ENCODE peak calls at places on chromosome 14, in seven cellular contexts. K is PC-9, S is stomach, Q is heart left ventricle, J is tibial nerve, F is left ventricle myocardium inferior, U is lower lobe of right lung. C is an unnamed sample.
A peak's percentile ranks its signal among the peaks of the same experiment; 100 is the strongest.

GRCh38 chr14:87935895-87936294 is 57.1 kb downstream of the GALC start:
- DNase-seq in K (no peak), S (no peak), Q (no peak), J (no peak), F (no peak), U (no peak), C (no peak)

GRCh38 chr14:93092606-93093556 is 22.8 kb downstream of the ITPK1 start:
- DNase-seq in K (no peak), S (no peak), Q (no peak), J (no peak), F (no peak), U (no peak), C (no peak)

GRCh38 chr14:105223770-105224544 is 24.4 kb upstream of the BTBD6 start:
- DNase-seq in K (no peak), S (no peak), Q (no peak), J (no peak), F (no peak), U (no peak), C (no peak)

GRCh38 chr14:94584591-94585280 is 3.5 kb downstream of the SERPINA5 start:
- DNase-seq in K (no peak), S (no peak), Q (no peak), J (no peak), F (no peak), U (no peak), C (no peak)

GRCh38 chr14:72663076-72663487 is 230.8 kb downstream of the DPF3 start:
- DNase-seq in K (no peak), S (no peak), Q (no peak), J (no peak), F (no peak), U (no peak), C (no peak)

GRCh38 chr14:22836301-22837058 is at the start of gene MMP14:
- DNase-seq in K (no peak), S (peak; percentile 69), Q (peak; percentile 77), J (peak; percentile 80), F (peak; percentile 73), U (peak; percentile 59), C (no peak)

GRCh38 chr14:49446801-49447200 is 139.4 kb downstream of the RPS29 start:
- DNase-seq in K (no peak), S (no peak), Q (no peak), J (no peak), F (no peak), U (no peak), C (no peak)

GRCh38 chr14:89855961-89856360 is 98.6 kb downstream of the EFCAB11 start:
- DNase-seq in K (no peak), S (no peak), Q (no peak), J (no peak), F (no peak), U (no peak), C (no peak)

GRCh38 chr14:84707830-84708229 is 822.1 kb upstream of the FLRT2 start:
- DNase-seq in K (no peak), S (no peak), Q (no peak), J (no peak), F (no peak), U (no peak), C (no peak)

GRCh38 chr14:77892381-77892871 is 92.5 kb downstream of the ADCK1 start:
- DNase-seq in K (no peak), S (peak; percentile 31), Q (peak; percentile 23), J (no peak), F (peak; percentile 26), U (no peak), C (no peak)

GRCh38 chr14:61498811-61499210 is 177.4 kb downstream of the PRKCH start:
- DNase-seq in K (no peak), S (no peak), Q (no peak), J (no peak), F (no peak), U (no peak), C (no peak)

GRCh38 chr14:61625171-61625570 is 70.1 kb upstream of the HIF1A start:
- DNase-seq in K (no peak), S (no peak), Q (no peak), J (no peak), F (no peak), U (no peak), C (no peak)

GRCh38 chr14:87059060-87059827 is 933.7 kb downstream of the GALC start:
- DNase-seq in K (no peak), S (no peak), Q (no peak), J (no peak), F (no peak), U (no peak), C (no peak)

GRCh38 chr14:50116221-50116956 is at the start of gene VCPKMT:
- DNase-seq in K (peak; percentile 93), S (peak; percentile 97), Q (peak; percentile 94), J (peak; percentile 89), F (peak; percentile 96), U (peak; percentile 97), C (peak; percentile 97)

GRCh38 chr14:59305836-59306555 is 117.5 kb downstream of the DAAM1 start:
- DNase-seq in K (no peak), S (no peak), Q (no peak), J (no peak), F (no peak), U (no peak), C (no peak)

GRCh38 chr14:28163261-28163660 is 603.3 kb upstream of the FOXG1 start:
- DNase-seq in K (no peak), S (no peak), Q (no peak), J (no peak), F (no peak), U (no peak), C (no peak)

GRCh38 chr14:64614214-64614613 is 64.5 kb downstream of the PPP1R36 start:
- DNase-seq in K (no peak), S (no peak), Q (no peak), J (no peak), F (no peak), U (no peak), C (no peak)
- H3K9me3 ChIP-seq in K (no peaks in the 10 kb centered on the region), S (no peaks in the 10 kb centered on the region), Q (no peaks in the 10 kb centered on the region), J (no peaks in the 10 kb centered on the region), F (no peaks in the 10 kb centered on the region), U (no peaks in the 10 kb centered on the region), C (no peaks in the 10 kb centered on the region)

DNA sequence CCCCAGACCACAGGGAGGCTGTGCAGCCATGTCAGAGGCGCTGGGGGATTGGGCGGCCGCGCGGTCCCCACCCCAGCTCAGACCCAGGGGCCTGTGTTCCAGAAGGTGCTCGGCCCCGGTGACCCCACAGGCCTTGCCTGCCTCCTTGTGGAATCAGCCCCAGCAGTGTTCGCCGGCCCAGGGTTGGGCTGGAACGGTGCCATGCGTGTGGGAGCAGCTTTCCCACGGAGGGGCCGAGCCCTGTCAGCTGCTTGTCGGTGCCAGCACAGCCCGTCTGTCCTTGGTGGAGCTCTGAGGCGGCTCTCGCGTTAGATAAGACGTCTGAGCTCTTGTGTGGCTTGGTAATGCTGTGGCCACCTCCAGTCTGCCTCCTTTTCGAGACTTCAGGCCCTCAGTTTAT is 8.5 kb downstream of the ZFYVE21 start:
- DNase-seq in K (no peak), S (peak; percentile 79), Q (peak; percentile 68), J (peak; percentile 60), F (peak; percentile 75), U (no peak), C (no peak)
- H3K27ac ChIP-seq in K (no peak overlapping the region), S (peak overlapping the region; percentile 83), Q (peak overlapping the region; percentile 54), J (peak overlapping the region; percentile 91), F (peak overlapping the region; percentile 71), U (peak overlapping the region; percentile 58), C (no peak overlapping the region)

DNA sequence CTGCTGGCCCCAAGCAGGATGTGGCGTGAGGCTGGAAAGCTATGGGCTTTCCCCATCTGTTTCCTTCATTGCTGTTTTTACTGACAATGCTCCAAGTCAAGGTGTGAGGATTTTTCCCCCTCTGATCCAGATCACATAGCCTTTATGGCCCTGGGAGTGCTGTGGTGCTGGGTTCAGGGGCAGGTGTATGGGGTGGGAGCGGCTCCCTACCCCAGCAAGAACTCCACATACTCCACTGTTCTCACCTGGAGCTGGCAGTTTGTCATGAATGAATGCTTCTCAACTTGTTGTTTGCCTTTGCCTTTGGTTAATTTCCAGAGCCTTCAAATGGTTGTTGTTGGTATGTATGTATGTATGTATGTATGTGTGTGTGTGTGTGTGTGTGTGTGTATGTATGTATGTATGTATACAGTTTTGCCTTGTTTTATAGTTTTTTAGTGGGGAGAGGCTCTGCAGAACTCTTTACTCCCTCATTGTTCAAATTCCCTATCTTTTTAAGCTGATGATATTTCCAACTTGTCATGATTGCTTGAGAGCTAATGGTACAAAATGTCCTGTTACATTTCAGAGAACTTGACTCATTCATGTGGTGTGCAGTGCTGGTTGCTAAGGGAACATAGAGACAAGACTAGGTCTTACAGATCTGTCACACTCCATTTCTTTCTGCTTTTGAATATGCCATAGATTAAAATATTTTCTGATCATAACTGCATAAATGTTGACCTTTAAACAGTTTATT is 36.6 kb upstream of the ASPG start:
- DNase-seq in K (no peak), S (no peak), Q (no peak), J (no peak), F (no peak), U (no peak), C (no peak)
- H3K9me3 ChIP-seq in K (no peaks in the 10 kb centered on the region), S (peaks cover 6% of the 10 kb centered on the region), Q (no peaks in the 10 kb centered on the region), J (peaks cover 6% of the 10 kb centered on the region), F (no peaks in the 10 kb centered on the region), U (no peaks in the 10 kb centered on the region), C (no peaks in the 10 kb centered on the region)

GRCh38 chr14:24385524-24385923 is 13.3 kb upstream of the NYNRIN start:
- DNase-seq in K (no peak), S (no peak), Q (no peak), J (no peak), F (no peak), U (no peak), C (no peak)

GRCh38 chr14:24381363-24382102 is 13.5 kb downstream of the NFATC4 start:
- DNase-seq in K (no peak), S (peak; percentile 8), Q (no peak), J (no peak), F (no peak), U (no peak), C (no peak)

GRCh38 chr14:24387014-24387355 is 11.8 kb upstream of the NYNRIN start:
- DNase-seq in K (no peak), S (no peak), Q (no peak), J (no peak), F (no peak), U (no peak), C (no peak)

GRCh38 chr14:24382103-24382377 is 14.1 kb downstream of the NFATC4 start:
- DNase-seq in K (no peak), S (peak; percentile 8), Q (no peak), J (no peak), F (no peak), U (no peak), C (no peak)

DNA sequence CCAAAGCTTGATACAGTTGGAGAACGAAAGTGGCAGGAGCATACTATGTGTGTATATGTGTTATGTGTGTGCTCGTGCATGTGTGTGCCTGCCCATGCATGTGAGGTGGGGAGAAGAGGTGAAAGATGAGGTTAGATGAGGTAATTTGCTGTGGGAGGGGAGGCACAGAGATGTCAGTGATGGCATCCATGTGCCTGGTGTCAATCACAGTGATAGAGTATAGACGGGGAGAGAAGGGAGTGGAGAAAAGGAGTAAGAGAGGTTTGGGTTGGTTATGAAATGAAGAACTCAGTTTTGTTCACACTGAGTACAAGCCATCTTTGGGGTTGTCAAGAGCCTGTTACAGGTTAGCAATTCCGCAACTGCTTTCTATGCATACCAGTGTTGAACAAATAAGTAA is 14.6 kb upstream of the NYNRIN start:
- DNase-seq in K (no peak), S (no peak), Q (no peak), J (no peak), F (no peak), U (no peak), C (no peak)
- H3K27ac ChIP-seq in K (no peak overlapping the region), S (no peak overlapping the region), Q (no peak overlapping the region), J (no peak overlapping the region), F (no peak overlapping the region), U (no peak overlapping the region), C (no peak overlapping the region)

GRCh38 chr14:97802430-97802829 is 1005.2 kb downstream of the VRK1 start:
- DNase-seq in K (no peak), S (no peak), Q (no peak), J (no peak), F (no peak), U (no peak), C (no peak)
- H3K9me3 ChIP-seq in K (no peaks in the 10 kb centered on the region), S (no peaks in the 10 kb centered on the region), Q (no peaks in the 10 kb centered on the region), J (peaks cover 3% of the 10 kb centered on the region), F (no peaks in the 10 kb centered on the region), U (no peaks in the 10 kb centered on the region), C (no peaks in the 10 kb centered on the region)

C was measured in CD8-positive, alpha-beta memory T cell.